ENCODE peak calls at places on chromosomes 1 and 21, in five cellular contexts. C is heart left ventricle; E is activated T-helper 1 cell treated with anti-CD3 and anti-CD28 coated beads, Interleukin-12 subunit alpha, Interleukin-12 subunit beta, Interleukin-2, Interleukin-4 antibody, amounts not matched to agents 30 ng/mL and 10 ng/mL and 1 ng/mL, durations not matched to agents 14 hours and 24 hours and 36 hours; I is astrocyte of the spinal cord; O is posterior vena cava. W is an unnamed sample.
A peak's percentile ranks its signal among the peaks of the same experiment; 100 is the strongest.

GRCh38 chr1:8293141-8293540 is 24.8 kb upstream of the SLC45A1 start:
- DNase-seq in C (no peak), E (no peak), I (no peak), O (no peak), W (no peak)

GRCh38 chr1:221180694-221181368 is 301.6 kb downstream of the HLX start:
- DNase-seq in C (no peak), E (no peak), I (no peak), O (no peak), W (no peak)

GRCh38 chr1:23772049-23772853 is 6.0 kb upstream of the PITHD1 start:
- DNase-seq in C (peak; percentile 82), E (peak; percentile 80), I (peak; percentile 79), O (peak; percentile 97), W (peak; percentile 66)

GRCh38 chr1:17845583-17845982 is 90.5 kb downstream of the ACTL8 start:
- DNase-seq in C (no peak), E (no peak), I (no peak), O (no peak), W (no peak)

GRCh38 chr1:160672789-160673695 is 26.2 kb upstream of the SLAMF1 start:
- DNase-seq in C (no peak), E (no peak), I (no peak), O (no peak), W (no peak)

GRCh38 chr1:160330119-160330518 is 12.9 kb downstream of the COPA start:
- DNase-seq in C (no peak), E (no peak), I (no peak), O (no peak), W (no peak)

GRCh38 chr1:31961536-31961935 is 23.4 kb upstream of the PTP4A2 start:
- DNase-seq in C (no peak), E (no peak), I (no peak), O (no peak), W (no peak)

GRCh38 chr1:111615874-111616715 is 3.5 kb upstream of the RAP1A start:
- DNase-seq in C (no peak), E (peak; percentile 68), I (no peak), O (no peak), W (no peak)

GRCh38 chr21:38910390-38911008 is 104.8 kb downstream of the ETS2 start:
- DNase-seq in C (no peak), E (no peak), I (no peak), O (no peak), W (no peak)

GRCh38 chr1:119987689-119988088 is 81.8 kb downstream of the NOTCH2 start:
- DNase-seq in C (no peak), E (no peak), I (peak; percentile 20), O (no peak), W (no peak)

GRCh38 chr1:219130536-219130935 is 43.1 kb upstream of the LYPLAL1 start:
- DNase-seq in C (no peak), E (no peak), I (no peak), O (no peak), W (no peak)

W was measured in putamen.